ENCODE peak calls at places on chromosome 6, in four cellular contexts. One of them, this sample, is unnamed.
A peak's percentile ranks its signal among the peaks of the same experiment; 100 is the strongest.

GRCh38 chr6:161137320-161137719 is 136.5 kb downstream of the AGPAT4 start:
- DNase-seq in HepG2: no peak
- DNase-seq in K562: no peak
- DNase-seq in GM12878: no peak
- DNase-seq in this sample: no peak

GRCh38 chr6:157145656-157146285 is 177.5 kb downstream of the TMEM242 start:
- DNase-seq in HepG2: no peak
- DNase-seq in K562: no peak
- DNase-seq in GM12878: no peak
- DNase-seq in this sample: no peak

GRCh38 chr6:105482227-105482839 is 79.5 kb upstream of the PREP start:
- DNase-seq in HepG2: no peak
- DNase-seq in K562: peak; percentile 19
- DNase-seq in GM12878: no peak
- DNase-seq in this sample: no peak

GRCh38 chr6:160348552-160349441 is 619 bp downstream of the SLC22A3 start:
- DNase-seq in HepG2: peak; percentile 87
- DNase-seq in K562: no peak
- DNase-seq in GM12878: no peak
- DNase-seq in this sample: peak; percentile 56

GRCh38 chr6:119210596-119210995 is 132.1 kb upstream of the FAM184A start:
- DNase-seq in HepG2: no peak
- DNase-seq in K562: no peak
- DNase-seq in GM12878: no peak
- DNase-seq in this sample: no peak

GRCh38 chr6:100346828-100347227 is 117.9 kb downstream of the SIM1 start:
- DNase-seq in HepG2: no peak
- DNase-seq in K562: no peak
- DNase-seq in GM12878: no peak
- DNase-seq in this sample: no peak

GRCh38 chr6:70198825-70199224 is 104.1 kb downstream of the COL9A1 start:
- DNase-seq in HepG2: no peak
- DNase-seq in K562: no peak
- DNase-seq in GM12878: no peak
- DNase-seq in this sample: no peak

GRCh38 chr6:79421001-79421411 is 116.2 kb downstream of the LCA5 start:
- DNase-seq in HepG2: no peak
- DNase-seq in K562: no peak
- DNase-seq in GM12878: no peak
- DNase-seq in this sample: no peak

GRCh38 chr6:30824698-30825097 is 59.6 kb upstream of the DDR1 start:
- DNase-seq in HepG2: no peak
- DNase-seq in K562: no peak
- DNase-seq in GM12878: no peak
- DNase-seq in this sample: no peak

GRCh38 chr6:64553414-64553813 is 917.8 kb downstream of the PHF3 start:
- DNase-seq in HepG2: no peak
- DNase-seq in K562: no peak
- DNase-seq in GM12878: no peak
- DNase-seq in this sample: no peak

GRCh38 chr6:135358251-135358821 is 139.2 kb downstream of the AHI1 start:
- DNase-seq in HepG2: no peak
- DNase-seq in K562: peak; percentile 16
- DNase-seq in GM12878: no peak
- DNase-seq in this sample: no peak

GRCh38 chr6:32973144-32973854 is 4.9 kb downstream of the BRD2 start:
- DNase-seq in HepG2: peak; percentile 50
- DNase-seq in K562: peak; percentile 65
- DNase-seq in GM12878: no peak
- DNase-seq in this sample: peak; percentile 29

GRCh38 chr6:126182650-126183311 is 157.1 kb upstream of the CENPW start:
- DNase-seq in HepG2: peak; percentile 83
- DNase-seq in K562: no peak
- DNase-seq in GM12878: peak; percentile 26
- DNase-seq in this sample: no peak

GRCh38 chr6:44563397-44563796 is 175.9 kb downstream of the CDC5L start:
- DNase-seq in HepG2: peak; percentile 28
- DNase-seq in K562: no peak
- DNase-seq in GM12878: no peak
- DNase-seq in this sample: no peak

GRCh38 chr6:159043986-159044385 is 805 bp downstream of the TAGAP start:
- DNase-seq in HepG2: no peak
- DNase-seq in K562: no peak
- DNase-seq in GM12878: no peak
- DNase-seq in this sample: no peak

GRCh38 chr6:42726485-42727083 is 4.2 kb upstream of the PRPH2 start:
- DNase-seq in HepG2: peak; percentile 84
- DNase-seq in K562: peak; percentile 92
- DNase-seq in GM12878: peak; percentile 66
- DNase-seq in this sample: peak; percentile 58

GRCh38 chr6:117077300-117077699 is 188.1 kb upstream of the VGLL2 start:
- DNase-seq in HepG2: no peak
- DNase-seq in K562: no peak
- DNase-seq in GM12878: no peak
- DNase-seq in this sample: no peak

GRCh38 chr6:161837449-161837735 is 563.5 kb upstream of the AGPAT4 start:
- DNase-seq in HepG2: no peak
- DNase-seq in K562: no peak
- DNase-seq in GM12878: no peak
- DNase-seq in this sample: no peak

GRCh38 chr6:169231790-169232506 is 21.7 kb downstream of the THBS2 start:
- DNase-seq in HepG2: no peak
- DNase-seq in K562: no peak
- DNase-seq in GM12878: no peak
- DNase-seq in this sample: no peak

GRCh38 chr6:57324538-57324937 is 7.1 kb downstream of the PRIM2 start:
- DNase-seq in HepG2: no peak
- DNase-seq in K562: peak; percentile 4
- DNase-seq in GM12878: no peak
- DNase-seq in this sample: no peak

GRCh38 chr6:156154896-156155295 is 622.3 kb upstream of the ARID1B start:
- DNase-seq in HepG2: no peak
- DNase-seq in K562: no peak
- DNase-seq in GM12878: no peak
- DNase-seq in this sample: no peak

GRCh38 chr6:21357262-21357661 is 236.3 kb upstream of the SOX4 start:
- DNase-seq in HepG2: no peak
- DNase-seq in K562: peak; percentile 14
- DNase-seq in GM12878: no peak
- DNase-seq in this sample: no peak

GRCh38 chr6:78308025-78308424 is 559.3 kb upstream of the IRAK1BP1 start:
- DNase-seq in HepG2: no peak
- DNase-seq in K562: no peak
- DNase-seq in GM12878: no peak
- DNase-seq in this sample: peak; percentile 38

GRCh38 chr6:157597461-157598312 is 216.7 kb downstream of the ZDHHC14 start:
- DNase-seq in HepG2: peak; percentile 56
- DNase-seq in K562: peak; percentile 63
- DNase-seq in GM12878: no peak
- DNase-seq in this sample: peak; percentile 59

GRCh38 chr6:20707870-20708269 is 173.6 kb downstream of the CDKAL1 start:
- DNase-seq in HepG2: no peak
- DNase-seq in K562: no peak
- DNase-seq in GM12878: no peak
- DNase-seq in this sample: no peak

GRCh38 chr6:11497881-11498280 is 39.7 kb upstream of the TMEM170B start:
- DNase-seq in HepG2: no peak
- DNase-seq in K562: no peak
- DNase-seq in GM12878: no peak
- DNase-seq in this sample: no peak

GRCh38 chr6:53494076-53494475 is 50.8 kb downstream of the GCLC start:
- DNase-seq in HepG2: no peak
- DNase-seq in K562: no peak
- DNase-seq in GM12878: no peak
- DNase-seq in this sample: no peak

GRCh38 chr6:23213651-23214050 is 644.3 kb downstream of the HDGFL1 start:
- DNase-seq in HepG2: no peak
- DNase-seq in K562: no peak
- DNase-seq in GM12878: no peak
- DNase-seq in this sample: no peak

DNA sequence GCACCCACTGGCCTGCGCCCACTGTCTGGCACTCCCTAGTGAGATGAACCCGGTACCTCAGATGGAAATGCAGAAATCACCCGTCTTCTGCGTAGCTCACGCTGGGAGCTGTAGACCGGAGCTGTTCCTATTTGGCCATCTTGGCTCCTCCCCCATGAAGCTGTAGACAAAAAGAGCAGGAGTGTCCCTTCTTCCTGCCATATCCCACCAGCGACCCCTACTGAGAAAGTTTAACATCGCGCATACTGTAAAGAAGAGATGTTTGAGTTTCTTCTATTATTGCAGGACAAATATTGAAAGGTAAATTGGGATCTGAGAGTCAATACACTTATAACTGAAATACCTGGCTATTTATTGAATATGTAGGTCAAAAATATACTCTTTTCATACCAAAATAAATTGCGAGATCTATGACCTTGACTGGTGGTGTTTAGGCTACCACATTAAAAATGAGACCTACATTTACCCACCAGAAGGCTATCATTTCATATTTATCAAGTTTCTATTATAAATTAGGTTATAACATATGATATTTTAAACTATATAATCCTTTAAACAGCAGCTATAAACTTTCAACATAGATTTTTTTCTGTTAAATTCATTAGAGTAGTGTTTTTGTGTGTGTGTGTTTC is 586.3 kb downstream of the HTR1B start:
- DNase-seq in HepG2: peak; percentile 65
- DNase-seq in K562: peak; percentile 4
- DNase-seq in GM12878: no peak
- DNase-seq in this sample: peak; percentile 75
- TF ChIP-seq ETV6 in HepG2: no peak
- TF ChIP-seq ETV6 in K562: no peak
- TF ChIP-seq ETV6 in GM12878: no peak
- TF ChIP-seq ETV6 in this sample: no peak

GRCh38 chr6:163474581-163474980 is 60.1 kb downstream of the QKI start:
- DNase-seq in HepG2: no peak
- DNase-seq in K562: peak; percentile 19
- DNase-seq in GM12878: no peak
- DNase-seq in this sample: no peak
- TF ChIP-seq CBFB in HepG2: no peak
- TF ChIP-seq CBFB in K562: no peak
- TF ChIP-seq CBFB in GM12878: no peak
- TF ChIP-seq CBFB in this sample: no peak

GRCh38 chr6:24910850-24911712 is 24.7 kb downstream of the RIPOR2 start:
- DNase-seq in HepG2: no peak
- DNase-seq in K562: no peak
- DNase-seq in GM12878: no peak
- DNase-seq in this sample: peak; percentile 69
- TF ChIP-seq ETV6 in HepG2: no peak
- TF ChIP-seq ETV6 in K562: no peak
- TF ChIP-seq ETV6 in GM12878: no peak
- TF ChIP-seq ETV6 in this sample: no peak

DNA sequence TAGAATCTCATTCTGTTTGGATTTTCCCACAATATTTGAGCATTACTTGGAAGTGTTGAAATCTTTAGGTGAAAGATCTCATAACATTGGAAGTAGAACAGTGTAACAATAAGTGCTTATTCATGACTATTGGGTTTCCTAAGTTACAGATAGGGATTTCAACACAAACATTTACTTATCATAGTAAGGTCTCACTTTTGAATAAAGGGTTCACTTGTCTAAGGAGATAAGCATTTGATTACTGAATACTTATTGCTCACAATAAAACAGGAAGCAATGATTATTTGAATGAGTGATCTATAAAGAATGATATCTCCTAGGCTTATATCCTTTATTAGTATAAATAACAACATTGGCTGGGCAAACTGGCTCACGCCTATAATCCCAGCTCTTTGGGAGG is 14.8 kb downstream of the DDX43 start:
- DNase-seq in HepG2: peak; percentile 46
- DNase-seq in K562: no peak
- DNase-seq in GM12878: no peak
- DNase-seq in this sample: no peak
- TF ChIP-seq CBFB in HepG2: no peak
- TF ChIP-seq CBFB in K562: no peak
- TF ChIP-seq CBFB in GM12878: no peak
- TF ChIP-seq CBFB in this sample: no peak

GRCh38 chr6:147003186-147003585 is 201.0 kb upstream of the STXBP5 start:
- DNase-seq in HepG2: no peak
- DNase-seq in K562: no peak
- DNase-seq in GM12878: no peak
- DNase-seq in this sample: no peak
- TF ChIP-seq ETV6 in HepG2: no peak
- TF ChIP-seq ETV6 in K562: no peak
- TF ChIP-seq ETV6 in GM12878: no peak
- TF ChIP-seq ETV6 in this sample: no peak

GRCh38 chr6:3011592-3011991 is 11.9 kb downstream of the NQO2 start:
- DNase-seq in HepG2: no peak
- DNase-seq in K562: no peak
- DNase-seq in GM12878: no peak
- DNase-seq in this sample: no peak

GRCh38 chr6:3015144-3015543 is 15.4 kb downstream of the NQO2 start:
- DNase-seq in HepG2: no peak
- DNase-seq in K562: no peak
- DNase-seq in GM12878: no peak
- DNase-seq in this sample: no peak

GRCh38 chr6:3013901-3014674 is 14.4 kb downstream of the NQO2 start:
- DNase-seq in HepG2: no peak
- DNase-seq in K562: no peak
- DNase-seq in GM12878: no peak
- DNase-seq in this sample: no peak

GRCh38 chr6:3014675-3015066 is 15.0 kb downstream of the NQO2 start:
- DNase-seq in HepG2: no peak
- DNase-seq in K562: no peak
- DNase-seq in GM12878: no peak
- DNase-seq in this sample: no peak

DNA sequence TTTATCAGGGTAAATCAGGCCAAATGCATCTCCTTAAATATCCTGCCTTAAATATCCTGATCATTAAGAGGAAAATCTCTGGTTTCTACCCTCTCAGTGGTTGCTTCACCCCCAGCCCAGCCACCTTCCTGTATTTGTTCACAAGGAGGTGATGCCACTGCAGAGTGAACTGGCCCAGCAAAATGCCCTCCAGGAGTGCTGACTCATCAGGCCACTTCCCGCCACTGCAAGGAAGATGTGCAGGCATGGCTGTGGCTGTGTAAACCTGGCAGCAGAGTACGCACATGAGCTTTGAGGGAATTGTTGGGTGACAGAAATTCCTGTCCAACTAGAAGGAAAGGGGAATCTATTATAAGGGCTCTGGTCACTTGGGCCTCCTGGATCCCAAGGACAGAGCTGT is 13.8 kb downstream of the NQO2 start:
- DNase-seq in HepG2: no peak
- DNase-seq in K562: no peak
- DNase-seq in GM12878: no peak
- DNase-seq in this sample: no peak
- TF ChIP-seq CBFB in HepG2: no peak
- TF ChIP-seq CBFB in K562: no peak
- TF ChIP-seq CBFB in GM12878: no peak
- TF ChIP-seq CBFB in this sample: no peak

This sample was measured in WTC11.